ENCODE peak calls at places on chromosomes 12 and 14, in four cellular contexts. F, K, G and I are unnamed samples.

GRCh38 chr14:56666716-56667115 is 87.1 kb downstream of the TMEM260 start:
- DNase-seq in F (no peak), K (no peak), G (no peak), I (no peak)

GRCh38 chr14:94036328-94037167 is 10.4 kb downstream of the OTUB2 start:
- DNase-seq in K (peak), F (peak), G (peak), I (peak)

GRCh38 chr12:9668141-9669018 is 1.1 kb upstream of the CLEC2D start:
- DNase-seq in G (no peak), K (no peak), F (no peak), I (no peak)

GRCh38 chr12:121333747-121334146 is 18.5 kb downstream of the ANAPC5 start:
- DNase-seq in K (no peak), G (no peak), F (no peak), I (no peak)

GRCh38 chr12:108495054-108495453 is 20.0 kb upstream of the FICD start:
- DNase-seq in F (no peak), G (no peak), K (no peak), I (no peak)

GRCh38 chr14:59707778-59708635 is 131.4 kb upstream of the CCDC175 start:
- DNase-seq in K (no peak), G (no peak), F (no peak), I (no peak)

GRCh38 chr14:76937181-76938091 is 91.1 kb downstream of the IRF2BPL start:
- DNase-seq in K (no peak), G (peak), F (no peak), I (peak)

GRCh38 chr14:96938946-96939345 is 141.8 kb downstream of the VRK1 start:
- DNase-seq in K (no peak), F (no peak), G (no peak), I (no peak)

GRCh38 chr12:46401703-46402102 is 29.1 kb upstream of the SLC38A2 start:
- DNase-seq in F (peak), G (no peak), K (no peak), I (no peak)

GRCh38 chr12:53196486-53196885 is 10.6 kb downstream of the ITGB7 start:
- DNase-seq in G (no peak), K (no peak), F (no peak), I (no peak)

GRCh38 chr12:74370608-74371216 is 166.9 kb upstream of the ATXN7L3B start:
- DNase-seq in G (no peak), K (no peak), F (no peak), I (no peak)

GRCh38 chr12:74365178-74365964 is 172.3 kb upstream of the ATXN7L3B start:
- DNase-seq in F (no peak), G (no peak), K (no peak), I (no peak)
- TF ChIP-seq CTCF in F (no peak), G (no peak), K (no peak), I (no peak)

GRCh38 chr14:89165189-89165809 is 251.7 kb downstream of the FOXN3 start:
- DNase-seq in K (no peak), F (no peak), G (peak), I (no peak)
- H3K4me3 ChIP-seq in K (no peak), F (no peak), G (no peak), I (no peak)

GRCh38 chr12:63766498-63766897 is 13.2 kb upstream of the RXYLT1 start:
- DNase-seq in F (no peak), K (no peak), G (no peak), I (no peak)
- TF ChIP-seq CTCF in F (no peak), K (no peak), G (peak), I (peak)

DNA sequence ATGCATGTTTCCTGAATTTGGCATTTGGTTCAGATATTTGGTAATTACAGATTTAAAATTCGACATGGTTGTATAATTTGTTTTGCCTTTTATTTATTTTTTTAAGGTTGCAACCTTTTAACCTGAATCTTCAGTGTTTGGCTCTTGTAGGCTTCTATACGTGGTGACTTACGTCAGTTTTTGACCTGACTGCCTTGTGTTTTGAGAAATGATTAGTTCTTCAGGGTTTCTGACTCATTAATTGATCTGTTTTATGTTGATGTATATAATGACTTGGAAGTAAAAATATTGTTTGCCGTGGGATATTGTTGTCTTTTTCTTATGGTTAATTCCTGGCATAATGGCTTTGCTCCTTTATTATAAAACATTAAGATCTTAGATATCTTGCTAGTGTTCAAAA is 2.4 kb downstream of the RASSF8 start:
- DNase-seq in G (no peak), K (no peak), F (no peak), I (no peak)
- H3K4me3 ChIP-seq in G (no peak), K (peak), F (no peak), I (no peak)

GRCh38 chr14:88191605-88192004 is 131.5 kb downstream of the KCNK10 start:
- DNase-seq in K (no peak), F (no peak), G (no peak), I (no peak)
- TF ChIP-seq CTCF in K (no peak), F (no peak), G (no peak), I (no peak)

GRCh38 chr12:76688001-76688400 is 75.9 kb upstream of the ZDHHC17 start:
- DNase-seq in F (no peak), G (no peak), K (no peak), I (no peak)
- H3K4me3 ChIP-seq in F (no peak), G (no peak), K (no peak), I (no peak)